ENCODE peak calls at places on chromosomes 3 and 15, in six cellular contexts. W is HCT116, M is HepG2, B is H1, X is GM12878, Q is K562. I is an unnamed sample.

GRCh38 chr3:111547645-111548044 is 5.6 kb downstream of the CD96 start:
- DNase-seq in W (no peak), M (no peak), B (no peak), X (peak; percentile 70), Q (no peak), I (no peak)

GRCh38 chr3:117052356-117052755 is 342.8 kb downstream of the TUSC7 start:
- DNase-seq in W (no peak), M (no peak), B (no peak), X (no peak), Q (no peak), I (no peak)

GRCh38 chr3:67329358-67329757 is 325.1 kb downstream of the SUCLG2 start:
- DNase-seq in W (no peak), M (peak; percentile 42), B (no peak), X (peak; percentile 1), Q (no peak), I (no peak)

GRCh38 chr3:69767571-69767970 is 28.3 kb downstream of the MITF start:
- DNase-seq in W (no peak), M (no peak), B (no peak), X (no peak), Q (no peak), I (no peak)

GRCh38 chr3:127734181-127734720 is 61.5 kb downstream of the ABTB1 start:
- DNase-seq in W (no peak), M (no peak), B (no peak), X (no peak), Q (no peak), I (no peak)

GRCh38 chr15:43118276-43118675 is 12.4 kb upstream of the UBR1 start:
- DNase-seq in W (no peak), M (no peak), B (no peak), X (no peak), Q (no peak), I (no peak)

GRCh38 chr3:138688871-138689299 is 80.3 kb downstream of the FAIM start:
- DNase-seq in W (no peak), M (peak; percentile 64), B (no peak), X (no peak), Q (no peak), I (no peak)

GRCh38 chr3:45966371-45966780 is 23.1 kb downstream of the CXCR6 start:
- DNase-seq in W (no peak), M (no peak), B (no peak), X (no peak), Q (no peak), I (no peak)

GRCh38 chr3:37967252-37967881 is 23.2 kb upstream of the VILL start:
- DNase-seq in W (peak; percentile 28), M (peak; percentile 56), B (peak; percentile 85), X (no peak), Q (peak; percentile 81), I (peak; percentile 46)

GRCh38 chr3:124927454-124928079 is 7.0 kb downstream of the MUC13 start:
- DNase-seq in W (no peak), M (no peak), B (no peak), X (no peak), Q (no peak), I (no peak)

GRCh38 chr3:29686889-29687592 is 406.2 kb downstream of the RBMS3 start:
- DNase-seq in W (no peak), M (no peak), B (no peak), X (peak; percentile 70), Q (no peak), I (no peak)

GRCh38 chr15:49412821-49413220 is 10.2 kb upstream of the FGF7 start:
- DNase-seq in W (no peak), M (no peak), B (no peak), X (no peak), Q (no peak), I (no peak)

GRCh38 chr15:36790891-36791290 is 211.5 kb downstream of the CDIN1 start:
- DNase-seq in W (no peak), M (no peak), B (no peak), X (no peak), Q (no peak), I (no peak)

DNA sequence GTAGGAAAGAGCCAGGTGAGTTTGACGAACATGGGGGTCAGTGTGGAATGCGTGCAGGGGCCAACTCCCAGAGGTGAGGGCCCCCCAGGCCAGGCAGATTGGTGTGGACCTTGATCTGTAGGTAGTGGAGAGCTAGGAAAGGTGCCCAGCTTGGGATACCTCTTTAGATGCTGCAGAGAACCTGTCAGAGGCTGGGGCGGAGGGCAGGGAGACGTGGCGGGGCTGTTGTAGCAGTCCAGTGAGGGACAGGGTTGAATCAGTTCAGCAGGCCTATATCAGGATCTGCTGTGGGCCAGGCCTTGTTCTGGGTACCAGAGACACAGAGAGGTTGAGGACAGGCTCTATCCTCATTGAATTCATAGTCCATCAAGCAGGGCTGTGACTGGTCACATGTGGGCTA is 8.6 kb downstream of the SNX33 start:
- DNase-seq in W (no peak), M (no peak), B (no peak), X (no peak), Q (no peak), I (no peak)
- H3K36me3 ChIP-seq in W (peaks cover 2% of the 10 kb centered on the region), M (peaks cover 13% of the 10 kb centered on the region), B (no peaks in the 10 kb centered on the region), X (no peaks in the 10 kb centered on the region), Q (peaks cover 31% of the 10 kb centered on the region), I (peaks cover 79% of the 10 kb centered on the region)

GRCh38 chr3:194711913-194712312 is 26.2 kb downstream of the FAM43A start:
- DNase-seq in W (peak; percentile 43), M (peak; percentile 32), B (no peak), X (no peak), Q (no peak), I (no peak)
- TF ChIP-seq ZNF274 in W (no peak), M (no peak), B (no peak), X (no peak), Q (no peak), I (no peak)

DNA sequence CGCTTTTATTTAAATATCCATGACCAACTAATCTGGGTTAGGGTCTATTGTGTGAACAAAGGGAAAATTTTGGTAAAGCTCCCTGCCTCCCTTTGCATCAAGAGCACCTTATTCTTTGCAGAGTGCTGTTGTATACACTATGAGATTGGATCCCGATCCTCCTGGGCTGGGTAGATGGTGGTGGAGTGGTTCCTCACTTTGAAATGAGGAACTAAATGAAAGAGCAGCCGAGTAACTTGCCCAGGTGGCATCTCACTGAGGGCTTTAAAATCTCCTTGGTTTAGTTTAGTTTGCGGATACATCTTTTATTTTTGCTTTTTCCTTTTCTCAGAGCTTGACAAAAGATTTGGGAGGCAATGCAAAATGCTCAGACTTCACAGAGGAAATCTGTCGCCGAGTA is 19.4 kb downstream of the IDH3A start:
- DNase-seq in W (no peak), M (no peak), B (no peak), X (no peak), Q (no peak), I (no peak)
- H3K36me3 ChIP-seq in W (peaks cover 31% of the 10 kb centered on the region), M (peaks cover 6% of the 10 kb centered on the region), B (peaks cover 3% of the 10 kb centered on the region), X (peaks cover 23% of the 10 kb centered on the region), Q (peaks cover 84% of the 10 kb centered on the region), I (peaks cover 83% of the 10 kb centered on the region)

DNA sequence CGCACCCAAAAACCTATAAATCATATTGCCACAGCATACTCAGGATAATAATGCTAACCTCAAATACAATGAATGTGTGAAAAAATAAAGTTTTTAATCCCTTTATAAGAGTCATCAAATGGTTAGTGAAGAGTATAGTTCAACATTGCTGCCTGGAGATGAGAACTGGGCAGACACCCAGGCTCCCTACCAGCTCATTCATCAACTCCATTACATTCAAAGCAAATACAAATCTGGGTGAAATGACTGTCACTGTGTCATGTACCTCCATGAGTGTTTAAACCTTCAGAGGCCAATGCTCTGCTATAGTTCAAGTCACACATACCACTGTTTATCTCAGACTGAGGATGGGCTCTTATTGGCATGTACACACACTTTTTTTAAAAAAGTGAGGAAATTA is 167.2 kb upstream of the KCNMB2 start:
- DNase-seq in W (no peak), M (no peak), B (no peak), X (no peak), Q (no peak), I (no peak)
- TF ChIP-seq ZNF274 in W (no peak), M (no peak), B (no peak), X (no peak), Q (no peak), I (no peak)

GRCh38 chr15:59087731-59088130 is 17.2 kb upstream of the CCNB2 start:
- DNase-seq in W (no peak), M (no peak), B (no peak), X (no peak), Q (no peak), I (no peak)
- H3K36me3 ChIP-seq in W (peaks cover 39% of the 10 kb centered on the region), M (peaks cover 12% of the 10 kb centered on the region), B (no peaks in the 10 kb centered on the region), X (no peaks in the 10 kb centered on the region), Q (peaks cover 81% of the 10 kb centered on the region), I (peaks cover 71% of the 10 kb centered on the region)

GRCh38 chr3:191499307-191500125 is 38.6 kb downstream of the PYDC2 start:
- DNase-seq in W (no peak), M (no peak), B (peak; percentile 52), X (no peak), Q (peak; percentile 12), I (no peak)
- TF ChIP-seq ZNF274 in W (no peak), M (no peak), B (no peak), X (no peak), Q (no peak), I (no peak)

GRCh38 chr3:184738982-184739381 is 27.1 kb upstream of the MAGEF1 start:
- DNase-seq in W (no peak), M (no peak), B (peak; percentile 26), X (no peak), Q (no peak), I (no peak)

GRCh38 chr3:184738519-184738890 is 26.6 kb upstream of the MAGEF1 start:
- DNase-seq in W (no peak), M (no peak), B (no peak), X (no peak), Q (no peak), I (no peak)

GRCh38 chr3:184734903-184735630 is 23.2 kb upstream of the MAGEF1 start:
- DNase-seq in W (no peak), M (no peak), B (peak; percentile 45), X (no peak), Q (no peak), I (no peak)

GRCh38 chr3:184737641-184738518 is 26.0 kb upstream of the MAGEF1 start:
- DNase-seq in W (no peak), M (no peak), B (peak; percentile 37), X (no peak), Q (no peak), I (no peak)

DNA sequence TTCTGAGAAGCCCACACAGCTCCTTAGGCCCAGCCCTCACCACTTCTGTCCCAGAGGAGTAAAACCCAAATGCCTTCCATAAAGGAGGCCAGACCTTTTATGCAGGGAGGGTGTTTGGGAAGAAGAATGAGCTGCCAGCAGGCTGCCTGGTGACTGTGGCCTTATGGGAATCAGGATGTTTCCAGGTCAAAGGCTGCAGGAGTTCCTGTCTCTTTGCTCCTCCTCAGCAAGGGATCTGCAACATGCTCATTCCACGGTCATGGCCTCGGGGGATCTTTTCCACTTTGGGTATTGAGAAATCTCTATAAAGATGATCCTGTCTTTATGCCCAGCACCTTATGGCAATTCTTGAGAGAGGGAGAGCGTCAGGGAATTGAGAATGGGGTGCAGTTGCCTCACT is 25.2 kb upstream of the MAGEF1 start:
- DNase-seq in W (no peak), M (no peak), B (peak; percentile 39), X (no peak), Q (no peak), I (no peak)
- H3K36me3 ChIP-seq in W (no peaks in the 10 kb centered on the region), M (no peaks in the 10 kb centered on the region), B (no peaks in the 10 kb centered on the region), X (no peaks in the 10 kb centered on the region), Q (no peaks in the 10 kb centered on the region), I (no peaks in the 10 kb centered on the region)

DNA sequence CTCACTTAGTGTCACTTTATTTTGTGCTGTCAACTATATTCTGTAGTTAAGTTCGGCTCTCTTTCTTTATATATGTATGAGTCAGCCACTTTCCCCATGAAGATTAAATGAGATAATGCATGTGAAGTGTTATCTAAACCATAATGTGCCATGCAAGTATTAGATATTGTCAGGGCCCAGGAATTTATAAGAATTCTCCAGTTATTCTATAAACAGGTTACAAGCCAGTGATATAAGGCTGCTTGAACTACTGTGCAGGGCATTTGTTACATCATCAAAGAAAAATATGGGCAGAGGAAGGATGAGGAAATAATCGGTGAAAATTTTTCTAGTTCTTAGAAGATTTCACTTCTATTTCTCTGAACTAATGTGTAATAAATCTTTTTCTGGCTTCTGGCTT is 1049.0 kb upstream of the NR2F2 start:
- DNase-seq in W (no peak), M (no peak), B (no peak), X (no peak), Q (no peak), I (no peak)
- TF ChIP-seq ZNF274 in W (no peak), M (no peak), B (no peak), X (no peak), Q (no peak), I (no peak)